ENCODE peak calls at places on chromosome 16, in four cellular contexts. R is A549, W is colonic mucosa, U is endothelial cell. Y is an unnamed sample.

GRCh38 chr16:88595101-88595500 is 24.9 kb downstream of the ZC3H18 start:
- DNase-seq in R (no peak), W (no peak), U (no peak), Y (no peak)

GRCh38 chr16:2175454-2175853 is 19.9 kb downstream of the TRAF7 start:
- DNase-seq in U (no peak), W (no peak), R (no peak), Y (no peak)

GRCh38 chr16:86983621-86984020 is 333.6 kb downstream of the C16orf95 start:
- DNase-seq in U (no peak), R (no peak), W (no peak), Y (no peak)

GRCh38 chr16:84224554-84224953 is 15.3 kb downstream of the KCNG4 start:
- DNase-seq in R (no peak), W (no peak), U (no peak), Y (no peak)

GRCh38 chr16:74480150-74481029 is 59.1 kb upstream of the CLEC18B start:
- DNase-seq in W (peak), R (peak), U (no peak), Y (peak)

GRCh38 chr16:14193316-14193871 is 122.3 kb downstream of the MRTFB start:
- DNase-seq in R (no peak), U (no peak), W (no peak), Y (peak)

GRCh38 chr16:85259831-85260165 is 147.5 kb upstream of the CIBAR2 start:
- DNase-seq in W (no peak), R (no peak), U (no peak), Y (no peak)

GRCh38 chr16:17014484-17015121 is 456.2 kb downstream of the XYLT1 start:
- DNase-seq in R (no peak), W (no peak), U (no peak), Y (no peak)

GRCh38 chr16:88507231-88507743 is 54.2 kb downstream of the ZFPM1 start:
- DNase-seq in R (peak), W (no peak), U (no peak), Y (no peak)

GRCh38 chr16:56357765-56358322 is 67.5 kb downstream of the AMFR start:
- DNase-seq in U (no peak), R (no peak), W (no peak), Y (no peak)

GRCh38 chr16:25014500-25015147 is 545 bp downstream of the ARHGAP17 start:
- DNase-seq in R (peak), W (peak), U (peak), Y (peak)

GRCh38 chr16:2856061-2856670 is 1.8 kb downstream of the PRSS22 start:
- DNase-seq in W (peak), R (peak), U (no peak), Y (peak)

GRCh38 chr16:83706394-83706793 is 101.4 kb upstream of the HSBP1 start:
- DNase-seq in U (no peak), R (no peak), W (no peak), Y (no peak)

GRCh38 chr16:28140788-28141618 is 70.8 kb downstream of the XPO6 start:
- DNase-seq in R (no peak), W (no peak), U (no peak), Y (no peak)

DNA sequence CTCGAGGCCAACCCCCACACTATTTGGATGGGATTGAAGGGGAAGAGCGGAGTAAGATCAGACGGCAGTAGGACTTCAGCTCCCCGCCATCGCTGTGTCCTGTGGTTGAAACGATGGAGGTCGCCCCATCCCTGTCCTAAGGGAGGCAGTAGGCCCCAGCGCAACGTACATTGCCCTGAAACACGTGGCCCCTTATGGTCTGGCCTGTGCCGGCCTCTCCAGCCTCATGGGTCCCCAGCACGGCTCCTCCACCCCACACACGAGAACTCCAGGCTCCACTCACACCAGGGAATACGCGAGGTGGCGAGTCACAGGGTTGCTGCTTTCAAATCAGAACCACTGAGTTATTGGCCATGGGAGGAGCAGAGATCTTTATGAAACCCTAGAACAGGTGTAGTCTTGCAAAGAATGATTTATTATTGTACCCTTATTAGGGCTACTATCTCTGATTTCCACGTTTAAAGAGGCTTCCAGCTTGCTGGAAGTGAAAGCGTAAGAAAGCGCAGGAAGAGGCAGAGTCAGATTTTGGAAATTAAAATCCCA is 669 bp upstream of the DCTPP1 start:
- DNase-seq in U (no peak), W (no peak), R (no peak), Y (peak)
- TF ChIP-seq CTCF in U (no peak), W (peak), R (no peak), Y (no peak)

GRCh38 chr16:10579965-10580918 is at the start of gene EMP2:
- DNase-seq in U (peak), W (peak), R (peak), Y (peak)
- TF ChIP-seq CTCF in U (peak), W (peak), R (peak), Y (peak)

DNA sequence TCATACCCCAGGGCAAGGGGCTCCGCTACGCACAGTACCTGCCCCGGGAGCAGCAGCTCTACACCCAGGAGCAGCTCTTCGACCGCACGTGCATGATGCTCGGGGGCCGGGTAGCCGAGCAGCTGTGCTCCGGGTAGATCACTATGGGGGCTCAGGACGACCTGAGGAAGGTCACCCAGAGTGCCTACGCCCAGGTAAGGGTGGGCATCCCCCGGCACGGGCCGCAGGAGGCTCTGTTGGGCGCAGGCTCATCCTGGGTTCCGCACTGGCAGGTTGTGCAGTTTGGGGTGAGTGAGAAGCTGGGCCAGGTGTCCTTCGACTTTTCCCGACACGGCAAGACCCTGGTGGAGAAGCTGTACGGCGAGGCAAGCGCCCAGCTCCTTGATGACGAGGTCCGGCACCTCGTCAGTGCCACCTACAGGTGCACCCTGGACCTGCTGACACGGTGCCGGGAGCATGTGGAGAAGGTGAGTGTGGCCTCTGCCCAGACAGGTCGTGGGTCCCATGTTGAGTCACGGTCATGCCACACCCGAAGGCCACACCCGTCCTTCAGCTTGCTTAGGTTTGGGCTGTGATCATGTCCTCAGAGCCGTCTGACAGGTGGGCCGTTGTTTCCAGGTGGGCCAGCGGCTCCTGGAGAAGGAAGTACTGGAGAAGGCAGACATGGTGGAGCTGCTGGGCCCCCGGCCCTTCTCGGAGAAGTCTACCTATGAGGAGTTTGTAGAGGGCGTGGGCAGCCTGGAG is 19.3 kb downstream of the DBNDD1 start:
- DNase-seq in R (no peak), U (no peak), W (no peak), Y (no peak)
- TF ChIP-seq CTCF in R (no peak), U (no peak), W (no peak), Y (no peak)

DNA sequence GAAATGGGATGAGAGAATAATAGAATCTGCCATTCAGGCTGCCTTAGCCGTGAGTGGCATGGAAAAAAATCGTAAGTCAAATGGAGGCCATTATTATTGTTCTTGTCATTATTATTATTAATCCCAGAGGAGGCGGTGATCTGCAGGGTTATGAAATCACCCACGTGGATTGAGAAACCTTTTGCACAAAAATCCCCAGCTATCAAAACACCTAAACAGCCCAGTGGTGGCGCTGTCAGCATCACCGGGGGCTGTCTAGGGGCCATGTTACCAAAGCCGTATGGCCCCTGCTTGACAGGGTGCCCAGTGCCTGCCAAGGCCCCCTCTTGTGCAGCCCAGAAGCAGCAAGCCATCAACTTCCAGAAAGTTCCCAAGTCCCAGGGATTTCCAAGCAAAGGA is 25.2 kb downstream of the CNGB1 start:
- DNase-seq in U (no peak), W (no peak), R (no peak), Y (no peak)
- TF ChIP-seq CTCF in U (no peak), W (no peak), R (no peak), Y (no peak)

DNA sequence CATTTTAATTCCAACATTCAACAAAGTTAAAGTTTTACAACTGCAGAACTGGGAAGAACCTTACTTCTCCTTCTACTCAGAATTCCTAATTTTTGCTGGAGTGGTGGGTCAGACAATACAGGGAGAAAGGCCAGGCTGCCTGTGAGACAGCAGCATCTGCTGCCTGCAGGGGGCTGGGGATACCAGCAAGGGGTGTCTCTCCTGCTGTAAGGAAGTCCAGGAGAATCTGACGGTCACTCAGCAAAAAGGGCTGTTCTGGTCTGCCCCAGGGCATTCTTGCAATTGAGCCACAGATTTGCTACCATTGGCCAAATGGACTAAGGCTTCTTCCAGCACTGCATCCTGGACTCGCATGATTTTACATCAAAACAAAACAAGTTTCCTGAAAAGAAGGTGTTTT is 426.6 kb upstream of the CDH11 start:
- DNase-seq in W (no peak), U (no peak), R (no peak), Y (no peak)
- TF ChIP-seq CTCF in W (no peak), U (no peak), R (no peak), Y (no peak)

GRCh38 chr16:19520861-19521331 is 1.0 kb downstream of the GDE1 start:
- DNase-seq in U (no peak), R (peak), W (peak), Y (peak)

GRCh38 chr16:19523184-19523558 is 571 bp upstream of the CCP110 start:
- DNase-seq in R (no peak), U (no peak), W (peak), Y (peak)

GRCh38 chr16:19522369-19523159 is 666 bp upstream of the GDE1 start:
- DNase-seq in W (no peak), R (no peak), U (no peak), Y (no peak)

GRCh38 chr16:19523559-19524355 is at the start of gene CCP110:
- DNase-seq in U (peak), W (peak), R (peak), Y (peak)

DNA sequence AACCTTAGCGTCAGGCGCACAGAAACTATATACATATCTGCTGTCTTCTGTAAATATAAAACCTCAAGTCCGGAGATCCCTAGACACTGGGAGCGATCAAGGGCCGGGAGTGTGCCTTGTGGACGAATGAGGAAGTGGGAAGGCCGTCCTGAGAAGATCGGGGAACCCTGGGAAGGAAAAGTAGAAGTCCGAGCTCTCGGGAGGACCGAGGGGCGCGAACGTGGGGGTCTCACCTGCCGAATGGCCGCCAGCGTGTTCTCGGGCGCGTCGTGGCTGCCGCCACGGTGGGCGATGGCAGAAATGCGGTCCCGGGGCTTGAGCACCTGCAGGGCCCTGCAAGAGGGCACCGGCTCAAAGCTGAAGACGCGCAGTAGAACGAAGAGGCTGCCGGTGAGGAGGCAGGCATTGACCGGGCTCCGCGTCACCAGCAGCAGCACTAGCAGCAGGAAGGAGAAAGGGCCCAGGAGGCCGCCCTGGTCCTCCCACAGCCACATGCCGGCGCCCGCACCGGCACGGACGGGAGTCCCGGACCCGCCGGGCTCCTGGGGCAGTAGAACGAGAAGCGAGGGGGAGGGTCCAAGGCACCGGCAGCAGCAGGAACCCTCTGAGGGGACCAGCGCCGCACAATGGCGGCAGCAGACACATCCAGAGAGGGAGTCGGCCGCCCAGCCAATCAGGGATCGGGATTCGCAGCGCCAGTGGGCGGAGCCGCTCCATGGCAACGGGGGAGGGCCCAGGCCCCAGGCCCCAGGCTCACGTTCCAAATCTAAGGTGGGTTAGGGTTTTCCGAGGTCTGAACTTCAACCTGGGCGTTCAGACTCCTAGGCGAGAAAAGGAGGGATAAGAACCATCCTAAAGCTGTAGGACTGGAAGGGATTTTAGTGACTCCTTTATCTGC is at the start of gene GDE1:
- DNase-seq in U (peak), W (peak), R (peak), Y (peak)
- TF ChIP-seq CTCF in U (no peak), W (no peak), R (no peak), Y (no peak)

GRCh38 chr16:72021043-72021442 is 12.5 kb downstream of the DHODH start:
- DNase-seq in W (no peak), R (no peak), U (peak), Y (no peak)
- TF ChIP-seq CTCF in W (no peak), R (no peak), U (peak), Y (no peak)

Y was measured in mucosa of descending colon.